ENCODE peak calls at places on chromosomes 1 and 21, in five cellular contexts. One of them, this sample, is unnamed.

GRCh38 chr1:214337536-214337935 is 56.6 kb downstream of the SMYD2 start:
- DNase-seq in COR-L47: no peak
- DNase-seq in T-cell: no peak
- DNase-seq in endothelial cell: no peak
- DNase-seq in substantia nigra: no peak
- DNase-seq in this sample: peak

GRCh38 chr1:83942914-83943313 is 56.0 kb downstream of the TTLL7 start:
- DNase-seq in COR-L47: no peak
- DNase-seq in T-cell: no peak
- DNase-seq in endothelial cell: no peak
- DNase-seq in substantia nigra: no peak
- DNase-seq in this sample: peak

GRCh38 chr1:119475866-119476439 is 31.1 kb upstream of the HSD3B1 start:
- DNase-seq in COR-L47: peak
- DNase-seq in T-cell: no peak
- DNase-seq in endothelial cell: peak
- DNase-seq in substantia nigra: no peak
- DNase-seq in this sample: peak

GRCh38 chr1:175493999-175494336 is 249.4 kb downstream of the TNR start:
- DNase-seq in COR-L47: no peak
- DNase-seq in T-cell: no peak
- DNase-seq in endothelial cell: no peak
- DNase-seq in substantia nigra: no peak
- DNase-seq in this sample: no peak

GRCh38 chr1:241237873-241238272 is 119.1 kb downstream of the RGS7 start:
- DNase-seq in COR-L47: no peak
- DNase-seq in T-cell: no peak
- DNase-seq in endothelial cell: no peak
- DNase-seq in substantia nigra: no peak
- DNase-seq in this sample: no peak

GRCh38 chr21:38944903-38945302 is 139.2 kb downstream of the ETS2 start:
- DNase-seq in COR-L47: no peak
- DNase-seq in T-cell: no peak
- DNase-seq in endothelial cell: peak
- DNase-seq in substantia nigra: no peak
- DNase-seq in this sample: no peak

GRCh38 chr1:44820328-44820944 is 12.1 kb downstream of the BTBD19 start:
- DNase-seq in COR-L47: no peak
- DNase-seq in T-cell: no peak
- DNase-seq in endothelial cell: no peak
- DNase-seq in substantia nigra: no peak
- DNase-seq in this sample: no peak

GRCh38 chr1:214634267-214634666 is 31.3 kb downstream of the CENPF start:
- DNase-seq in COR-L47: no peak
- DNase-seq in T-cell: no peak
- DNase-seq in endothelial cell: no peak
- DNase-seq in substantia nigra: no peak
- DNase-seq in this sample: no peak

GRCh38 chr1:20271498-20272400 is 18.9 kb upstream of the VWA5B1 start:
- DNase-seq in COR-L47: no peak
- DNase-seq in T-cell: no peak
- DNase-seq in endothelial cell: no peak
- DNase-seq in substantia nigra: no peak
- DNase-seq in this sample: no peak

GRCh38 chr21:42566524-42567180 is 53.0 kb downstream of the SLC37A1 start:
- DNase-seq in COR-L47: no peak
- DNase-seq in T-cell: no peak
- DNase-seq in endothelial cell: no peak
- DNase-seq in substantia nigra: no peak
- DNase-seq in this sample: no peak

GRCh38 chr1:203269654-203270020 is 35.7 kb upstream of the BTG2 start:
- DNase-seq in COR-L47: no peak
- DNase-seq in T-cell: no peak
- DNase-seq in endothelial cell: no peak
- DNase-seq in substantia nigra: no peak
- DNase-seq in this sample: no peak

GRCh38 chr1:234605983-234606730 is 3.8 kb downstream of the IRF2BP2 start:
- DNase-seq in COR-L47: peak
- DNase-seq in T-cell: no peak
- DNase-seq in endothelial cell: no peak
- DNase-seq in substantia nigra: peak
- DNase-seq in this sample: peak

GRCh38 chr21:33301632-33302002 is 23.2 kb upstream of the IFNAR1 start:
- DNase-seq in COR-L47: no peak
- DNase-seq in T-cell: no peak
- DNase-seq in endothelial cell: no peak
- DNase-seq in substantia nigra: no peak
- DNase-seq in this sample: no peak

GRCh38 chr1:203048555-203049051 is 22.3 kb downstream of the PPFIA4 start:
- DNase-seq in COR-L47: no peak
- DNase-seq in T-cell: no peak
- DNase-seq in endothelial cell: peak
- DNase-seq in substantia nigra: no peak
- DNase-seq in this sample: no peak

GRCh38 chr1:76279387-76279748 is 204.8 kb downstream of the ST6GALNAC3 start:
- DNase-seq in COR-L47: no peak
- DNase-seq in T-cell: no peak
- DNase-seq in endothelial cell: no peak
- DNase-seq in substantia nigra: peak
- DNase-seq in this sample: no peak

GRCh38 chr1:172373864-172374263 is 46.6 kb upstream of the C1orf105 start:
- DNase-seq in COR-L47: no peak
- DNase-seq in T-cell: no peak
- DNase-seq in endothelial cell: no peak
- DNase-seq in substantia nigra: no peak
- DNase-seq in this sample: no peak

GRCh38 chr21:38771536-38771935 is 34.2 kb upstream of the ETS2 start:
- DNase-seq in COR-L47: no peak
- DNase-seq in T-cell: no peak
- DNase-seq in endothelial cell: no peak
- DNase-seq in substantia nigra: no peak
- DNase-seq in this sample: peak

GRCh38 chr1:109828756-109829505 is 65.2 kb upstream of the EPS8L3 start:
- DNase-seq in COR-L47: no peak
- DNase-seq in T-cell: no peak
- DNase-seq in endothelial cell: no peak
- DNase-seq in substantia nigra: no peak
- DNase-seq in this sample: peak

GRCh38 chr1:157429841-157430240 is 122.5 kb downstream of the FCRL5 start:
- DNase-seq in COR-L47: no peak
- DNase-seq in T-cell: no peak
- DNase-seq in endothelial cell: no peak
- DNase-seq in substantia nigra: no peak
- DNase-seq in this sample: no peak

GRCh38 chr1:109906160-109906838 is 4.3 kb upstream of the CSF1 start:
- DNase-seq in COR-L47: no peak
- DNase-seq in T-cell: peak
- DNase-seq in endothelial cell: no peak
- DNase-seq in substantia nigra: no peak
- DNase-seq in this sample: no peak

GRCh38 chr1:236800002-236800620 is 5.0 kb downstream of the MTR start:
- DNase-seq in COR-L47: no peak
- DNase-seq in T-cell: no peak
- DNase-seq in endothelial cell: no peak
- DNase-seq in substantia nigra: no peak
- DNase-seq in this sample: peak

GRCh38 chr1:76939107-76939816 is 72.0 kb downstream of the ST6GALNAC5 start:
- DNase-seq in COR-L47: no peak
- DNase-seq in T-cell: no peak
- DNase-seq in endothelial cell: no peak
- DNase-seq in substantia nigra: no peak
- DNase-seq in this sample: peak

GRCh38 chr1:156407344-156407743 is 38.3 kb downstream of the RHBG start:
- DNase-seq in COR-L47: no peak
- DNase-seq in T-cell: no peak
- DNase-seq in endothelial cell: no peak
- DNase-seq in substantia nigra: peak
- DNase-seq in this sample: no peak

GRCh38 chr1:37673920-37674319 is 18.4 kb upstream of the CDCA8 start:
- DNase-seq in COR-L47: no peak
- DNase-seq in T-cell: peak
- DNase-seq in endothelial cell: no peak
- DNase-seq in substantia nigra: no peak
- DNase-seq in this sample: no peak

GRCh38 chr1:17199267-17200044 is 5.5 kb upstream of the PADI1 start:
- DNase-seq in COR-L47: no peak
- DNase-seq in T-cell: no peak
- DNase-seq in endothelial cell: no peak
- DNase-seq in substantia nigra: no peak
- DNase-seq in this sample: peak

GRCh38 chr21:27206368-27206982 is 239.6 kb upstream of the ADAMTS5 start:
- DNase-seq in COR-L47: no peak
- DNase-seq in T-cell: no peak
- DNase-seq in endothelial cell: no peak
- DNase-seq in substantia nigra: no peak
- DNase-seq in this sample: peak

GRCh38 chr1:30532621-30533020 is 190.8 kb downstream of the MATN1 start:
- DNase-seq in COR-L47: no peak
- DNase-seq in T-cell: no peak
- DNase-seq in endothelial cell: no peak
- DNase-seq in substantia nigra: no peak
- DNase-seq in this sample: no peak

GRCh38 chr1:100606438-100606837 is 68.5 kb downstream of the GPR88 start:
- DNase-seq in COR-L47: peak
- DNase-seq in T-cell: no peak
- DNase-seq in endothelial cell: peak
- DNase-seq in substantia nigra: peak
- DNase-seq in this sample: peak

GRCh38 chr1:110421159-110421777 is 13.8 kb upstream of the LAMTOR5 start:
- DNase-seq in COR-L47: no peak
- DNase-seq in T-cell: no peak
- DNase-seq in endothelial cell: no peak
- DNase-seq in substantia nigra: no peak
- DNase-seq in this sample: peak

GRCh38 chr1:41661428-41662060 is 177.1 kb upstream of the EDN2 start:
- DNase-seq in COR-L47: peak
- DNase-seq in T-cell: no peak
- DNase-seq in endothelial cell: no peak
- DNase-seq in substantia nigra: peak
- DNase-seq in this sample: no peak

GRCh38 chr1:63674238-63674864 is 81.1 kb downstream of the PGM1 start:
- DNase-seq in COR-L47: peak
- DNase-seq in T-cell: no peak
- DNase-seq in endothelial cell: peak
- DNase-seq in substantia nigra: peak
- DNase-seq in this sample: peak

GRCh38 chr21:42641311-42642218 is 11.9 kb upstream of the PDE9A start:
- DNase-seq in COR-L47: no peak
- DNase-seq in T-cell: no peak
- DNase-seq in endothelial cell: no peak
- DNase-seq in substantia nigra: no peak
- DNase-seq in this sample: no peak

GRCh38 chr1:162861101-162861500 is at the start of gene CCDC190:
- DNase-seq in COR-L47: no peak
- DNase-seq in T-cell: no peak
- DNase-seq in endothelial cell: no peak
- DNase-seq in substantia nigra: peak
- DNase-seq in this sample: no peak

GRCh38 chr1:212667223-212668139 is 32.2 kb downstream of the BATF3 start:
- DNase-seq in COR-L47: no peak
- DNase-seq in T-cell: no peak
- DNase-seq in endothelial cell: peak
- DNase-seq in substantia nigra: no peak
- DNase-seq in this sample: peak

GRCh38 chr1:20494609-20495311 is 8.8 kb upstream of the CAMK2N1 start:
- DNase-seq in COR-L47: no peak
- DNase-seq in T-cell: no peak
- DNase-seq in endothelial cell: no peak
- DNase-seq in substantia nigra: no peak
- DNase-seq in this sample: peak

GRCh38 chr1:20654104-20654690 is 7.0 kb downstream of the DDOST start:
- DNase-seq in COR-L47: no peak
- DNase-seq in T-cell: no peak
- DNase-seq in endothelial cell: no peak
- DNase-seq in substantia nigra: peak
- DNase-seq in this sample: no peak

GRCh38 chr21:31900121-31900895 is 27.5 kb downstream of the HUNK start:
- DNase-seq in COR-L47: no peak
- DNase-seq in T-cell: no peak
- DNase-seq in endothelial cell: no peak
- DNase-seq in substantia nigra: no peak
- DNase-seq in this sample: no peak

GRCh38 chr1:179926494-179927205 is 28.0 kb upstream of the CEP350 start:
- DNase-seq in COR-L47: no peak
- DNase-seq in T-cell: no peak
- DNase-seq in endothelial cell: no peak
- DNase-seq in substantia nigra: no peak
- DNase-seq in this sample: peak

This sample was measured in IMR-90.